ENCODE peak calls at places on chromosomes 6 and 20, in six cellular contexts. One of them, this sample, is unnamed.

GRCh38 chr20:62666736-62667529 is 24.6 kb downstream of the SLCO4A1 start:
- DNase-seq in K562: no peak
- DNase-seq in WTC11: no peak
- DNase-seq in GM12878: no peak
- DNase-seq in H1: no peak
- DNase-seq in HepG2: peak
- DNase-seq in this sample: no peak

GRCh38 chr6:89895273-89895874 is 1.1 kb downstream of the GJA10 start:
- DNase-seq in K562: no peak
- DNase-seq in WTC11: peak
- DNase-seq in GM12878: no peak
- DNase-seq in H1: peak
- DNase-seq in HepG2: peak
- DNase-seq in this sample: peak

GRCh38 chr6:50185006-50185405 is 135.3 kb upstream of the DEFB112 start:
- DNase-seq in K562: no peak
- DNase-seq in WTC11: peak
- DNase-seq in GM12878: no peak
- DNase-seq in H1: no peak
- DNase-seq in HepG2: peak
- DNase-seq in this sample: peak

GRCh38 chr6:134574491-134574890 is 256.6 kb upstream of the SGK1 start:
- DNase-seq in K562: no peak
- DNase-seq in WTC11: no peak
- DNase-seq in GM12878: no peak
- DNase-seq in H1: no peak
- DNase-seq in HepG2: no peak
- DNase-seq in this sample: no peak

GRCh38 chr6:150687508-150687907 is 87.8 kb downstream of the PLEKHG1 start:
- DNase-seq in K562: no peak
- DNase-seq in WTC11: no peak
- DNase-seq in GM12878: no peak
- DNase-seq in H1: no peak
- DNase-seq in HepG2: peak
- DNase-seq in this sample: no peak

GRCh38 chr6:140153703-140154102 is 779.3 kb upstream of the CITED2 start:
- DNase-seq in K562: no peak
- DNase-seq in WTC11: no peak
- DNase-seq in GM12878: no peak
- DNase-seq in H1: no peak
- DNase-seq in HepG2: no peak
- DNase-seq in this sample: no peak

GRCh38 chr6:166656269-166657206 is 29.5 kb upstream of the RPS6KA2 start:
- DNase-seq in K562: no peak
- DNase-seq in WTC11: peak
- DNase-seq in GM12878: no peak
- DNase-seq in H1: peak
- DNase-seq in HepG2: peak
- DNase-seq in this sample: peak

GRCh38 chr6:101544286-101544685 is 150.8 kb downstream of the GRIK2 start:
- DNase-seq in K562: no peak
- DNase-seq in WTC11: no peak
- DNase-seq in GM12878: no peak
- DNase-seq in H1: no peak
- DNase-seq in HepG2: no peak
- DNase-seq in this sample: no peak

GRCh38 chr6:156395276-156395675 is 381.9 kb upstream of the ARID1B start:
- DNase-seq in K562: no peak
- DNase-seq in WTC11: no peak
- DNase-seq in GM12878: peak
- DNase-seq in H1: no peak
- DNase-seq in HepG2: no peak
- DNase-seq in this sample: no peak

GRCh38 chr6:25012657-25013056 is 76.9 kb upstream of the RIPOR2 start:
- DNase-seq in K562: no peak
- DNase-seq in WTC11: no peak
- DNase-seq in GM12878: no peak
- DNase-seq in H1: no peak
- DNase-seq in HepG2: no peak
- DNase-seq in this sample: no peak

GRCh38 chr6:40891686-40892085 is 147.3 kb downstream of the UNC5CL start:
- DNase-seq in K562: no peak
- DNase-seq in WTC11: no peak
- DNase-seq in GM12878: no peak
- DNase-seq in H1: no peak
- DNase-seq in HepG2: no peak
- DNase-seq in this sample: no peak

GRCh38 chr6:81049425-81050042 is 702.9 kb downstream of the TENT5A start:
- DNase-seq in K562: no peak
- DNase-seq in WTC11: no peak
- DNase-seq in GM12878: no peak
- DNase-seq in H1: no peak
- DNase-seq in HepG2: no peak
- DNase-seq in this sample: no peak

GRCh38 chr6:76230711-76231110 is 158.2 kb upstream of the IMPG1 start:
- DNase-seq in K562: no peak
- DNase-seq in WTC11: peak
- DNase-seq in GM12878: no peak
- DNase-seq in H1: no peak
- DNase-seq in HepG2: peak
- DNase-seq in this sample: peak

GRCh38 chr20:31719644-31720485 is 2.8 kb downstream of the BCL2L1 start:
- DNase-seq in K562: no peak
- DNase-seq in WTC11: peak
- DNase-seq in GM12878: no peak
- DNase-seq in H1: no peak
- DNase-seq in HepG2: peak
- DNase-seq in this sample: peak

GRCh38 chr6:122754191-122754731 is 25.3 kb upstream of the FABP7 start:
- DNase-seq in K562: no peak
- DNase-seq in WTC11: no peak
- DNase-seq in GM12878: no peak
- DNase-seq in H1: no peak
- DNase-seq in HepG2: no peak
- DNase-seq in this sample: no peak

GRCh38 chr20:57652865-57653545 is 32.8 kb upstream of the ZBP1 start:
- DNase-seq in K562: no peak
- DNase-seq in WTC11: no peak
- DNase-seq in GM12878: no peak
- DNase-seq in H1: no peak
- DNase-seq in HepG2: no peak
- DNase-seq in this sample: no peak

GRCh38 chr6:170073846-170074245 is 217.0 kb downstream of the DLL1 start:
- DNase-seq in K562: no peak
- DNase-seq in WTC11: no peak
- DNase-seq in GM12878: no peak
- DNase-seq in H1: no peak
- DNase-seq in HepG2: no peak
- DNase-seq in this sample: no peak

GRCh38 chr6:20112206-20112605 is 100.1 kb downstream of the MBOAT1 start:
- DNase-seq in K562: no peak
- DNase-seq in WTC11: no peak
- DNase-seq in GM12878: no peak
- DNase-seq in H1: no peak
- DNase-seq in HepG2: no peak
- DNase-seq in this sample: no peak

GRCh38 chr6:142702501-142703460 is 242.2 kb downstream of the HIVEP2 start:
- DNase-seq in K562: no peak
- DNase-seq in WTC11: peak
- DNase-seq in GM12878: no peak
- DNase-seq in H1: no peak
- DNase-seq in HepG2: no peak
- DNase-seq in this sample: peak

GRCh38 chr6:89985744-89986493 is 91.7 kb downstream of the GJA10 start:
- DNase-seq in K562: peak
- DNase-seq in WTC11: no peak
- DNase-seq in GM12878: no peak
- DNase-seq in H1: no peak
- DNase-seq in HepG2: no peak
- DNase-seq in this sample: no peak

GRCh38 chr20:2401527-2401926 is 20.8 kb downstream of the TGM6 start:
- DNase-seq in K562: no peak
- DNase-seq in WTC11: no peak
- DNase-seq in GM12878: no peak
- DNase-seq in H1: no peak
- DNase-seq in HepG2: no peak
- DNase-seq in this sample: no peak

GRCh38 chr20:39607124-39607523 is 645.0 kb downstream of the DHX35 start:
- DNase-seq in K562: no peak
- DNase-seq in WTC11: no peak
- DNase-seq in GM12878: no peak
- DNase-seq in H1: no peak
- DNase-seq in HepG2: no peak
- DNase-seq in this sample: no peak

GRCh38 chr20:14838663-14839650 is 501.5 kb upstream of the FLRT3 start:
- DNase-seq in K562: no peak
- DNase-seq in WTC11: no peak
- DNase-seq in GM12878: peak
- DNase-seq in H1: no peak
- DNase-seq in HepG2: no peak
- DNase-seq in this sample: no peak

GRCh38 chr6:52536424-52536916 is 40.4 kb downstream of the TRAM2 start:
- DNase-seq in K562: no peak
- DNase-seq in WTC11: no peak
- DNase-seq in GM12878: peak
- DNase-seq in H1: no peak
- DNase-seq in HepG2: no peak
- DNase-seq in this sample: no peak

GRCh38 chr20:15675151-15675550 is 898.1 kb downstream of the KIF16B start:
- DNase-seq in K562: no peak
- DNase-seq in WTC11: no peak
- DNase-seq in GM12878: no peak
- DNase-seq in H1: no peak
- DNase-seq in HepG2: no peak
- DNase-seq in this sample: no peak

GRCh38 chr20:56518999-56519398 is 5.5 kb upstream of the FAM209A start:
- DNase-seq in K562: no peak
- DNase-seq in WTC11: no peak
- DNase-seq in GM12878: no peak
- DNase-seq in H1: no peak
- DNase-seq in HepG2: no peak
- DNase-seq in this sample: no peak

GRCh38 chr6:30591008-30591407 is 19.8 kb downstream of the ABCF1 start:
- DNase-seq in K562: no peak
- DNase-seq in WTC11: no peak
- DNase-seq in GM12878: no peak
- DNase-seq in H1: no peak
- DNase-seq in HepG2: no peak
- DNase-seq in this sample: no peak

GRCh38 chr20:55174172-55174571 is 698.8 kb downstream of the DOK5 start:
- DNase-seq in K562: no peak
- DNase-seq in WTC11: no peak
- DNase-seq in GM12878: no peak
- DNase-seq in H1: no peak
- DNase-seq in HepG2: no peak
- DNase-seq in this sample: no peak

GRCh38 chr6:64590965-64591364 is 955.4 kb downstream of the PHF3 start:
- DNase-seq in K562: no peak
- DNase-seq in WTC11: no peak
- DNase-seq in GM12878: no peak
- DNase-seq in H1: no peak
- DNase-seq in HepG2: no peak
- DNase-seq in this sample: no peak

DNA sequence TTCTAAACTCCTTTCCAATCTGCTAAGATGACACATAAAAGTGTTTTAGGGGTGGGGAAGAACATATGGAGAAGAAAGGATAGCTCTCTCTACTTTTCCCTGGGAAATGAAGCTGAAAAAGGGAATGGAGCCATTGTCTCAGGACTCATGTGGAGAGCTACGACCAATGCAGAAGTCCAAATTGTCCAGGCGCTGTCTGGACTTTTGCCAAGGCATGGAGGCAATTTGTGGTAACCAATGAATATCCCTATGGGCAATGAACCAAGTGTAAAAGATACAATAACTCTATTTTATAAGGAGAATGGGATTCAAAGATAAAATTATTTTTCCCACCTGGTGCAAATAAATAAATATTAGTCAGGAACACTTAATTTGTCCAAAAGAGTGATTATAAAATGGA is 16.0 kb downstream of the FBXL4 start:
- DNase-seq in K562: no peak
- DNase-seq in WTC11: no peak
- DNase-seq in GM12878: no peak
- DNase-seq in H1: no peak
- DNase-seq in HepG2: no peak
- DNase-seq in this sample: no peak
- TF ChIP-seq CREB1 in K562: no peak
- TF ChIP-seq CREB1 in WTC11: no peak
- TF ChIP-seq CREB1 in GM12878: no peak
- TF ChIP-seq CREB1 in H1: no peak
- TF ChIP-seq CREB1 in HepG2: no peak
- TF ChIP-seq CREB1 in this sample: no peak

GRCh38 chr6:88760091-88760490 is 203.3 kb downstream of the RNGTT start:
- DNase-seq in K562: no peak
- DNase-seq in WTC11: no peak
- DNase-seq in GM12878: no peak
- DNase-seq in H1: no peak
- DNase-seq in HepG2: no peak
- DNase-seq in this sample: no peak
- TF ChIP-seq CREB1 in K562: no peak
- TF ChIP-seq CREB1 in WTC11: no peak
- TF ChIP-seq CREB1 in GM12878: no peak
- TF ChIP-seq CREB1 in H1: no peak
- TF ChIP-seq CREB1 in HepG2: no peak
- TF ChIP-seq CREB1 in this sample: no peak

GRCh38 chr6:28634406-28634757 is 108.7 kb downstream of the GPX5 start:
- DNase-seq in K562: no peak
- DNase-seq in WTC11: no peak
- DNase-seq in GM12878: no peak
- DNase-seq in H1: no peak
- DNase-seq in HepG2: no peak
- DNase-seq in this sample: no peak

GRCh38 chr6:28635547-28636158 is 110.0 kb downstream of the GPX5 start:
- DNase-seq in K562: no peak
- DNase-seq in WTC11: peak
- DNase-seq in GM12878: no peak
- DNase-seq in H1: no peak
- DNase-seq in HepG2: no peak
- DNase-seq in this sample: peak

GRCh38 chr6:28633445-28634215 is 107.9 kb downstream of the GPX5 start:
- DNase-seq in K562: no peak
- DNase-seq in WTC11: peak
- DNase-seq in GM12878: no peak
- DNase-seq in H1: no peak
- DNase-seq in HepG2: no peak
- DNase-seq in this sample: peak

GRCh38 chr6:28632326-28632851 is 106.7 kb downstream of the GPX5 start:
- DNase-seq in K562: no peak
- DNase-seq in WTC11: no peak
- DNase-seq in GM12878: no peak
- DNase-seq in H1: no peak
- DNase-seq in HepG2: peak
- DNase-seq in this sample: no peak

GRCh38 chr6:28634758-28635546 is 109.3 kb downstream of the GPX5 start:
- DNase-seq in K562: no peak
- DNase-seq in WTC11: peak
- DNase-seq in GM12878: no peak
- DNase-seq in H1: peak
- DNase-seq in HepG2: peak
- DNase-seq in this sample: peak
- TF ChIP-seq CREB1 in K562: no peak
- TF ChIP-seq CREB1 in WTC11: no peak
- TF ChIP-seq CREB1 in GM12878: no peak
- TF ChIP-seq CREB1 in H1: no peak
- TF ChIP-seq CREB1 in HepG2: no peak
- TF ChIP-seq CREB1 in this sample: peak

GRCh38 chr6:3120765-3121089 is 2.2 kb downstream of the BPHL start:
- DNase-seq in K562: no peak
- DNase-seq in WTC11: no peak
- DNase-seq in GM12878: no peak
- DNase-seq in H1: no peak
- DNase-seq in HepG2: no peak
- DNase-seq in this sample: no peak
- TF ChIP-seq CREB1 in K562: no peak
- TF ChIP-seq CREB1 in WTC11: no peak
- TF ChIP-seq CREB1 in GM12878: no peak
- TF ChIP-seq CREB1 in H1: no peak
- TF ChIP-seq CREB1 in HepG2: no peak
- TF ChIP-seq CREB1 in this sample: no peak

This sample was measured in GM23338.